ENCODE peak calls at places on chromosome 2, in four cellular contexts. R is K562, V is sigmoid colon, M is stomach. B is an unnamed sample. For H3K4me1, the result is how much of the 10 kb centered on the place peaks cover.

GRCh38 chr2:62524293-62524941 is 18.4 kb upstream of the TMEM17 start:
- DNase-seq in M (no peak), V (no peak), R (no peak), B (no peak)

GRCh38 chr2:144453486-144454158 is 66.3 kb downstream of the ZEB2 start:
- DNase-seq in M (no peak), V (no peak), R (no peak), B (no peak)

GRCh38 chr2:140863713-140864112 is 1267.1 kb downstream of the LRP1B start:
- DNase-seq in R (peak), V (no peak), M (no peak), B (no peak)

GRCh38 chr2:241762933-241763369 is 13.7 kb upstream of the GAL3ST2 start:
- DNase-seq in M (no peak), R (peak), V (peak), B (peak)

GRCh38 chr2:74089816-74090745 is 57.6 kb downstream of the BOLA3 start:
- DNase-seq in R (no peak), V (no peak), M (no peak), B (no peak)

GRCh38 chr2:162327806-162328205 is 9.3 kb upstream of the IFIH1 start:
- DNase-seq in M (no peak), V (no peak), R (no peak), B (peak)

GRCh38 chr2:60392014-60392391 is 161.5 kb downstream of the BCL11A start:
- DNase-seq in V (no peak), M (no peak), R (no peak), B (no peak)

GRCh38 chr2:54879598-54880355 is 156.3 kb downstream of the EML6 start:
- DNase-seq in R (no peak), M (no peak), V (no peak), B (no peak)

GRCh38 chr2:215657844-215658243 is 222.0 kb upstream of the FN1 start:
- DNase-seq in R (no peak), M (no peak), V (no peak), B (no peak)

GRCh38 chr2:88874063-88874657 is 182.7 kb downstream of the RPIA start:
- DNase-seq in V (no peak), M (no peak), R (peak), B (no peak)

GRCh38 chr2:226728996-226729395 is 70.6 kb downstream of the IRS1 start:
- DNase-seq in R (no peak), V (no peak), M (peak), B (no peak)

GRCh38 chr2:95353055-95353575 is 49.4 kb upstream of the FAHD2A start:
- DNase-seq in V (peak), M (peak), R (no peak), B (peak)

GRCh38 chr2:122519366-122519765 is 763.9 kb downstream of the TSN start:
- DNase-seq in R (no peak), V (no peak), M (no peak), B (no peak)

GRCh38 chr2:69271831-69272257 is 115.2 kb downstream of the GFPT1 start:
- DNase-seq in M (no peak), R (no peak), V (no peak), B (peak)

GRCh38 chr2:12759248-12759647 is 42.5 kb downstream of the TRIB2 start:
- DNase-seq in M (no peak), V (peak), R (no peak), B (no peak)

GRCh38 chr2:132690664-132691303 is 20.8 kb upstream of the LYPD1 start:
- DNase-seq in V (no peak), R (no peak), M (no peak), B (no peak)

GRCh38 chr2:42809131-42809875 is 16.9 kb upstream of the HAAO start:
- DNase-seq in V (peak), M (no peak), R (no peak), B (no peak)

GRCh38 chr2:203532957-203533695 is 2.0 kb downstream of the RAPH1 start:
- DNase-seq in M (no peak), R (no peak), V (no peak), B (no peak)

GRCh38 chr2:44572196-44572900 is 210.6 kb downstream of the CAMKMT start:
- DNase-seq in M (no peak), V (no peak), R (no peak), B (no peak)

GRCh38 chr2:219045937-219046550 is 4.7 kb upstream of the CFAP65 start:
- DNase-seq in M (no peak), R (peak), V (no peak), B (no peak)

GRCh38 chr2:217105733-217106649 is 246.1 kb upstream of the TNP1 start:
- DNase-seq in M (no peak), V (no peak), R (peak), B (no peak)

GRCh38 chr2:217944923-217945322 is 57.9 kb downstream of the TNS1 start:
- DNase-seq in R (no peak), V (peak), M (no peak), B (no peak)

GRCh38 chr2:175633227-175633626 is 368.8 kb downstream of the LNPK start:
- DNase-seq in M (no peak), R (no peak), V (no peak), B (no peak)

GRCh38 chr2:136010126-136010525 is 24.7 kb upstream of the DARS1 start:
- DNase-seq in M (no peak), R (no peak), V (no peak), B (no peak)

GRCh38 chr2:10832228-10832936 is 19.8 kb upstream of the PDIA6 start:
- DNase-seq in M (peak), V (peak), R (peak), B (peak)

GRCh38 chr2:213315168-213315876 is 31.1 kb downstream of the SPAG16 start:
- DNase-seq in M (no peak), R (no peak), V (no peak), B (no peak)

GRCh38 chr2:66693007-66693965 is 258.4 kb downstream of the MEIS1 start:
- DNase-seq in V (no peak), M (no peak), R (no peak), B (no peak)

GRCh38 chr2:1675633-1676032 is 68.7 kb downstream of the PXDN start:
- DNase-seq in R (no peak), M (peak), V (peak), B (no peak)

GRCh38 chr2:160427629-160428424 is 65.8 kb downstream of the RBMS1 start:
- DNase-seq in R (no peak), M (no peak), V (no peak), B (peak)

GRCh38 chr2:159571540-159572260 is 44.6 kb downstream of the BAZ2B start:
- DNase-seq in V (no peak), M (no peak), R (no peak), B (no peak)

GRCh38 chr2:204898928-204899640 is 353.8 kb downstream of the PARD3B start:
- DNase-seq in R (no peak), M (no peak), V (no peak), B (no peak)

GRCh38 chr2:162172802-162173201 is 20.8 kb upstream of the GCG start:
- DNase-seq in M (no peak), V (no peak), R (no peak), B (no peak)

GRCh38 chr2:102172749-102173148 is 14.1 kb upstream of the IL1RL2 start:
- DNase-seq in R (no peak), M (no peak), V (no peak), B (no peak)

GRCh38 chr2:146576301-146576700 is 1268.5 kb upstream of the ACVR2A start:
- DNase-seq in V (no peak), R (no peak), M (no peak), B (no peak)

GRCh38 chr2:225779829-225780228 is 380.3 kb downstream of the NYAP2 start:
- DNase-seq in M (no peak), V (no peak), R (no peak), B (no peak)

GRCh38 chr2:188293601-188294482 is 2.2 kb downstream of the GULP1 start:
- DNase-seq in R (peak), V (peak), M (peak), B (no peak)

GRCh38 chr2:162574615-162575452 is 230.9 kb downstream of the GCA start:
- DNase-seq in M (no peak), R (no peak), V (no peak), B (no peak)

GRCh38 chr2:42865884-42866861 is 73.8 kb upstream of the HAAO start:
- DNase-seq in M (no peak), V (peak), R (no peak), B (no peak)

DNA sequence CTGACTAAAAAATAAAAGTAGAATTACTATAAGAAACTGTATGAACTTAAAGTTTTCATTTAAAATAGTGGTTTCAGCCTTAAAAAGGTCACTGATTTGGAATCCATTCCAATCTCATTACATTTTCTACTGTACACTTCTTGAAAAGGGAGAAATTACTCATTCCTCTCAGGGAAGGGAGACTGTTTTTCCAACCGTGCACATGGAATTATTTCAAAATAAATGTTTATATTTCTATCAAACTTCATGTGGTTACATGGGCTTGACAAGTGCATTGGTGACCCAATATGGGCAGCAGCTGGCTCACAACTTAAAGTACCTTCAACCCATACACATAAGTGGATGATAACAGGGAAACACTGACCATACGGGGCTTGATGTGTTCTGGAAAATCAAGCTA is 324.5 kb upstream of the THUMPD2 start:
- DNase-seq in R (no peak), V (no peak), M (no peak), B (no peak)
- H3K4me1 ChIP-seq in R (under half), V (under half), M (under half), B (under half)

GRCh38 chr2:130864830-130865229 is 28.1 kb downstream of the ARHGEF4 start:
- DNase-seq in M (peak), R (no peak), V (peak), B (no peak)
- TF ChIP-seq POLR2AphosphoS5 in M (peak), R (no peak), V (no peak), B (no peak)

GRCh38 chr2:239311132-239312040 is 89.4 kb downstream of the HDAC4 start:
- DNase-seq in V (peak), M (peak), R (no peak), B (no peak)
- TF ChIP-seq POLR2A in V (peak), M (no peak), R (no peak), B (no peak)

DNA sequence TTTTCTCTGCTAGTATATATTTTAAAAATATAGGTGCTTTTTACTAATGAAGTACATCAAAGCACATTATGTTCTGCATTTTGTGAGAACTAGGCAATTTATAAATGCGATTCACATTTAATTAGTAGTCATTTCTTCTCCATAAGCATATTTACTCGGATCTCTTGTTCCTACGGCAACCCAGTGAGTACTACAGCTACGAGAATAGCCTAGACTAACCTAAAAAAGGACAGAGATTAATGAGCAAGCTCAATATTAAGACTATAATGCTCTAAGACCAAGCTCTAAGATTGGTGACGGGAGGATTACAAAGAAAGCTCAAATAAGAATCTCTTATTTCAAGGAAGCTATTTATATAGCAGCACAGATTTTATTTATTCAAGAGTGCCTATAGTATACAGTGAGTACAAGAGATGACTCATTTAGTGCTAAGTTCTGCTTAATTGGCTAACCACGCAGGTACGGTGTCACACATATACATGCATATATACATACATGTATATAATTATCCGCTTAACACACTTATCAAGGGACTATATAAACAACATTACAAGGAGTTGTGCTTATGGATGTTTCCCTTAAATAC is 364.7 kb downstream of the GPD2 start:
- DNase-seq in R (no peak), V (no peak), M (no peak), B (no peak)
- H3K4me1 ChIP-seq in R (under half), V (under half), M (under half), B (under half)

DNA sequence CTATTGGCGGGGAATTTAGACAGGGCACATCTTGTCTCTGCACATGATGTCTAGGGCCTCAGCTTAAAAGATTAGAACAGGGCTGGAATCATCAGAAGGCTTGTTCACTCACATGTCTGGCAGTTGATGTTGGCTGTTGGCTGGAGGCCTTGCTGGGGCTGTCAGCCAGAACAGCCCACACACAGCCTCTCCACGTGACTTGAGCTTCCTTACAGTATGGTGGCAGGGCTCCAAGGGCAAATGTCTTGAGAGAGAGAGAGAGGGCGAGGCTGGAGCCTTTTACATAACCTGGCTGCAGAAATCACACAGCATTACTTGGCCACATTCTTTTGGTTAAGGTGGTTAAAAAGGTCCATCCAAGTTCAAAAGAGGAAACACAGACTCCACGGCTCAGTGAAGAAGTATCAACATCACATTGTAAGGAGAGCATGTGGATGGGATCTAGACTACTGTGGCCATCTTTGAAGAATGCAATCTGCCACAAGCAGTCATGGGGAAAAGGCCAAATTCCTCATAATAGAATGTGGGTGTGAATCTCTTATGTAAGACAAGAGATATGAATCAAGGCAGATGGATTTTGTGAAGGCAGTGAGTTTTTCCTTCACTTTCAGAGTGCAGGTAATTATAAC is 30.4 kb downstream of the SRSF7 start:
- DNase-seq in R (no peak), V (peak), M (peak), B (peak)
- TF ChIP-seq POLR2AphosphoS5 in R (no peak), V (peak), M (peak), B (peak)

GRCh38 chr2:237304763-237305514 is 109.0 kb downstream of the COL6A3 start:
- DNase-seq in R (no peak), V (no peak), M (no peak), B (no peak)
- TF ChIP-seq POLR2A in R (no peak), V (no peak), M (no peak), B (no peak)

DNA sequence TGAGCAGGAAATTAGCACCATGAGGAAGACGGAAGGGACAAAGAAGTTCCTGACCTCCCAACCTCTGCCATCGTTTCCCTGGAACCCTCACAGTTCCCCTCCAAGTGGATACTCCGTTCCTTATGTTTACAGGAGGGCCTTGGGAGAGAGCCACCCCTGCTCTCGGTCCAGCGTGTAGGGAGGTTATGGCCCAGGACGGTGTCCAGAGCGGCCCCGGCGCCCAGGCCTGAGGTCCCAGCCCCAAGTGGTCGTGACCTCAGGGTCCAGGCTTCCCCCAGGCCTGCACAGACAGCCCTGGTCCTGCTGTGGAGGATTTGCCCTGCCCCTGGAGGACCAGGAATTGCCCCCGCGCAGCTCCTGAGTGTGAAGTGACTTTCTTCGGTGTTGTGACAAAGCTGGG is 61.8 kb upstream of the RBM44 start:
- DNase-seq in V (peak), M (no peak), R (no peak), B (no peak)
- H3K4me1 ChIP-seq in V (half or more), M (under half), R (under half), B (half or more)

B was measured in upper lobe of left lung.